ENCODE peak calls at places on chromosome 11, in four cellular contexts. J is mesendoderm, L is H1, R is H9. Y is an unnamed sample.

GRCh38 chr11:67404515-67405195 is 772 bp downstream of the TBC1D10C start:
- DNase-seq in J (no peak), L (no peak), R (no peak), Y (no peak)

GRCh38 chr11:106581399-106581798 is 436.9 kb downstream of the GUCY1A2 start:
- DNase-seq in J (no peak), L (no peak), R (no peak), Y (no peak)

GRCh38 chr11:43685483-43685882 is 4.9 kb downstream of the HSD17B12 start:
- DNase-seq in J (no peak), L (no peak), R (no peak), Y (no peak)

GRCh38 chr11:124745835-124746620 is 6.0 kb downstream of the VSIG2 start:
- DNase-seq in J (no peak), L (no peak), R (peak; percentile 64), Y (no peak)

GRCh38 chr11:94504689-94505293 is 7.5 kb upstream of the C11orf97 start:
- DNase-seq in J (peak; percentile 49), L (no peak), R (no peak), Y (peak; percentile 68)

GRCh38 chr11:82733444-82734119 is at the start of gene FAM181B:
- DNase-seq in J (peak; percentile 88), L (peak; percentile 71), R (peak; percentile 87), Y (no peak)

GRCh38 chr11:11786771-11787170 is 55.0 kb upstream of the USP47 start:
- DNase-seq in J (peak; percentile 68), L (no peak), R (no peak), Y (peak; percentile 40)

GRCh38 chr11:63622318-63622717 is 8.1 kb upstream of the PLAAT3 start:
- DNase-seq in J (peak; percentile 18), L (no peak), R (no peak), Y (no peak)

GRCh38 chr11:22795914-22796313 is 33.7 kb downstream of the SVIP start:
- DNase-seq in J (no peak), L (no peak), R (no peak), Y (peak; percentile 38)

GRCh38 chr11:112016765-112017356 is 8.3 kb upstream of the DLAT start:
- DNase-seq in J (no peak), L (no peak), R (no peak), Y (peak; percentile 50)

GRCh38 chr11:15313862-15314261 is 199.1 kb downstream of the INSC start:
- DNase-seq in J (no peak), L (no peak), R (no peak), Y (no peak)

GRCh38 chr11:67381244-67381972 is 8.0 kb upstream of the CLCF1 start:
- DNase-seq in J (no peak), L (no peak), R (no peak), Y (no peak)

GRCh38 chr11:109735139-109735538 is 313.1 kb downstream of the C11orf87 start:
- DNase-seq in J (no peak), L (no peak), R (no peak), Y (no peak)

GRCh38 chr11:69166186-69167115 is 10.7 kb downstream of the SMIM38 start:
- DNase-seq in J (peak; percentile 93), L (peak; percentile 61), R (peak; percentile 66), Y (peak; percentile 93)

GRCh38 chr11:1667906-1668305 is 29.1 kb upstream of the KRTAP5-6 start:
- DNase-seq in J (peak; percentile 40), L (no peak), R (no peak), Y (no peak)

GRCh38 chr11:119382101-119382500 is 611 bp upstream of the USP2 start:
- DNase-seq in J (peak; percentile 34), L (no peak), R (no peak), Y (no peak)

GRCh38 chr11:95652002-95652472 is 137.5 kb downstream of the FAM76B start:
- DNase-seq in J (no peak), L (no peak), R (no peak), Y (no peak)

GRCh38 chr11:102010776-102011500 is 36.3 kb upstream of the CFAP300 start:
- DNase-seq in J (peak; percentile 97), L (peak; percentile 61), R (peak; percentile 87), Y (peak; percentile 82)

GRCh38 chr11:19727246-19727645 is 14.6 kb downstream of the NAV2 start:
- DNase-seq in J (no peak), L (no peak), R (no peak), Y (peak; percentile 80)

GRCh38 chr11:36268337-36268931 is 20.8 kb downstream of the COMMD9 start:
- DNase-seq in J (no peak), L (no peak), R (no peak), Y (no peak)

GRCh38 chr11:58628446-58628845 is 6.0 kb downstream of the CNTF start:
- DNase-seq in J (no peak), L (no peak), R (no peak), Y (peak; percentile 42)

GRCh38 chr11:122145715-122146274 is 29.8 kb upstream of the BLID start:
- DNase-seq in J (no peak), L (no peak), R (no peak), Y (no peak)

GRCh38 chr11:92276773-92277172 is 52.2 kb downstream of the FAT3 start:
- DNase-seq in J (no peak), L (no peak), R (no peak), Y (peak; percentile 52)

GRCh38 chr11:125923012-125923579 is 18.8 kb downstream of the DDX25 start:
- DNase-seq in J (peak; percentile 83), L (peak; percentile 34), R (peak; percentile 67), Y (peak; percentile 68)

GRCh38 chr11:88596786-88597185 is 259.2 kb upstream of the CTSC start:
- DNase-seq in J (no peak), L (no peak), R (no peak), Y (no peak)

GRCh38 chr11:96098511-96099241 is 174.8 kb upstream of the MTMR2 start:
- DNase-seq in J (no peak), L (no peak), R (no peak), Y (peak; percentile 59)

GRCh38 chr11:78290293-78291176 is 101.8 kb downstream of the USP35 start:
- DNase-seq in J (no peak), L (no peak), R (no peak), Y (peak; percentile 58)

GRCh38 chr11:58276151-58276550 is 8.1 kb upstream of the OR10W1 start:
- DNase-seq in J (no peak), L (no peak), R (no peak), Y (peak; percentile 22)

GRCh38 chr11:111797145-111797581 is 31.0 kb upstream of the PPP2R1B start:
- DNase-seq in J (no peak), L (no peak), R (no peak), Y (peak; percentile 53)

GRCh38 chr11:108562746-108563581 is 30.6 kb downstream of the EXPH5 start:
- DNase-seq in J (no peak), L (no peak), R (no peak), Y (no peak)

GRCh38 chr11:78138694-78139421 is 568 bp downstream of the ALG8 start:
- DNase-seq in J (peak; percentile 66), L (no peak), R (no peak), Y (peak; percentile 31)

GRCh38 chr11:125671561-125671960 is 9.1 kb downstream of the ACRV1 start:
- DNase-seq in J (no peak), L (no peak), R (no peak), Y (no peak)

GRCh38 chr11:68430801-68431200 is 29.8 kb upstream of the PPP6R3 start:
- DNase-seq in J (no peak), L (no peak), R (no peak), Y (no peak)

GRCh38 chr11:23236846-23237550 is 376.7 kb upstream of the CCDC179 start:
- DNase-seq in J (no peak), L (no peak), R (no peak), Y (peak; percentile 61)

GRCh38 chr11:94926698-94927237 is 46.6 kb downstream of the CWC15 start:
- DNase-seq in J (peak; percentile 73), L (no peak), R (peak; percentile 39), Y (peak; percentile 94)

DNA sequence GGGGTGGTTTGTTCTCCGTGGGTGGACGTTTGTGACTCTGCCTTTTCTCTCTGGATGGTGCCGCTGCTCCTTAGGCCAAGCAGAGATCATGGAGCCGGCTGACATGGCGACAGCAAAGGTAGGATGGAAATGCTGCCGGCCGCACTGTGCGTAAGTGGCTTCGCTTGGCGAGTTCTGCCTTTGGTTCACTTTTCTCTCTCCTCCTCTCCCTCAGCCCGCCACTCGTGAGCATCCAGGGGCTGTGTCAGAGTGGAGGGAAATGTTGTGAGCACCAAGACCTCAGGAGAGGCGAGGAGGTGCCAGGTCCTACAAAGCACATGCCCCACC is 80.5 kb downstream of the GRAMD1B start:
- DNase-seq in J (no peak), L (no peak), R (no peak), Y (no peak)
- H3K56ac ChIP-seq in J (no peak overlapping the region), L (no peak overlapping the region), R (no peak overlapping the region), Y (no peak overlapping the region)

DNA sequence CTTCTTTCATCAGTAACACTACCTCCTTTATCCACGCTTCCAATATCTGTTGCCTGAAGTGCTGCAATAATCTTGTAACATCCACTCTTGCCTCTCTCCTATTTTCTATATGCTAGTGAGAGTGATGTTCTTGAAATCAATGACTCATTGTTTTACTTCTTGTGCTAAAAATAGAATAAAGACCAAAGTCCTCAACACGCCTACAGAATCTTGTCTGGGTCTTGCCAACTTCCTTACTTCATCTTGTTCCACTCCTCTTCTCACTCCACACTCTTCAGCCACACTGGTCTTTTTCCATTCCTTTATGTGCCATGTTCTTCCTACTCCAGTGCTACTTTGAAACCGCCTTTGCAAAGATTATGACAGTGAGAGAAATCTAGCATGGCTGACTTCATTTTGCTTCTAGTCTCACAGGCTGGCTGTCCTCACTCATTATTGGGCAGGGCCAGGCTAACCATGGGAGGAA is 136.4 kb downstream of the CCDC81 start:
- DNase-seq in J (no peak), L (no peak), R (no peak), Y (peak; percentile 79)
- H2BK120ac ChIP-seq in J (no peak overlapping the region), L (no peak overlapping the region), R (no peak overlapping the region), Y (peak overlapping the region; percentile 74)

DNA sequence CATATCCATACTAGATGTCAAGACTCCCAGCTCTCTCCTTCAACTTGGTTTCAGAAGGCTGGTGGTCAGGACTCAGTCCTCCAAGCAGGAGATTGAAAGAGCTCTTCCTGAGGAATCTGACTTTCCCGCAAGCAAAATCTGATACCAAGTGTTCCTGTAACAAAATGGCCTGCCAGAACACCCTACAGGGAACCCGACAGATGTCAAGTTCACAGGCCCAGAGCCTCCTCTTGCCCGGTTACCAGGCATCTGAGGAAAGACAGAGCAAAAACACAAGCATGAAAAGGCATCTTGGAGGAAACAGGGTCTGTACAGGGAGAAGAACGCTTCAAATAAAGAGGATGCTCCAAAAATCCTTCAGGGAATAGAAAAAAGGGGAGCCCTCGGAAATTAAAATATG is 8.7 kb upstream of the KCNJ5 start:
- DNase-seq in J (no peak), L (no peak), R (no peak), Y (no peak)
- H3K56ac ChIP-seq in J (no peak overlapping the region), L (no peak overlapping the region), R (no peak overlapping the region), Y (no peak overlapping the region)

GRCh38 chr11:2826679-2827056 is 58.9 kb downstream of the CDKN1C start:
- DNase-seq in J (peak; percentile 23), L (no peak), R (no peak), Y (no peak)

GRCh38 chr11:2827256-2827655 is 58.3 kb downstream of the CDKN1C start:
- DNase-seq in J (no peak), L (no peak), R (no peak), Y (peak; percentile 7)

GRCh38 chr11:2825261-2825885 is 60.2 kb downstream of the CDKN1C start:
- DNase-seq in J (no peak), L (no peak), R (no peak), Y (peak; percentile 74)

GRCh38 chr11:2824851-2825250 is 60.7 kb downstream of the CDKN1C start:
- DNase-seq in J (no peak), L (no peak), R (no peak), Y (no peak)

GRCh38 chr11:2825886-2826678 is 59.5 kb downstream of the CDKN1C start:
- DNase-seq in J (peak; percentile 79), L (peak; percentile 31), R (no peak), Y (peak; percentile 95)
- H2BK120ac ChIP-seq in J (no peak overlapping the region), L (no peak overlapping the region), R (no peak overlapping the region), Y (peak overlapping the region; percentile 97)

GRCh38 chr11:65629579-65629978 is 8.3 kb upstream of the SIPA1 start:
- DNase-seq in J (no peak), L (no peak), R (no peak), Y (no peak)
- H3K56ac ChIP-seq in J (no peak overlapping the region), L (no peak overlapping the region), R (no peak overlapping the region), Y (no peak overlapping the region)